ENCODE peak calls at places on chromosome 18, in four cellular contexts. C is K562; I is CD4-positive, alpha-beta memory T cell; W is sigmoid colon. U is an unnamed sample. For H3K36me3 and H3K27me3, the result is how much of the 10 kb centered on the place peaks cover.

GRCh38 chr18:52822160-52822559 is 482.2 kb downstream of the DCC start:
- DNase-seq in W (no peak), I (no peak), C (no peak), U (no peak)

GRCh38 chr18:80253236-80253635 is 5.9 kb upstream of the PARD6G start:
- DNase-seq in C (no peak), I (no peak), W (no peak), U (no peak)

GRCh38 chr18:68532328-68532885 is 182.5 kb downstream of the TMX3 start:
- DNase-seq in W (no peak), I (no peak), C (no peak), U (no peak)

GRCh38 chr18:24839991-24840390 is 379.6 kb downstream of the HRH4 start:
- DNase-seq in I (no peak), W (no peak), C (no peak), U (no peak)

GRCh38 chr18:11091746-11092145 is 57.6 kb downstream of the PIEZO2 start:
- DNase-seq in W (no peak), I (no peak), C (no peak), U (no peak)

GRCh38 chr18:36633961-36634412 is 194.8 kb downstream of the TPGS2 start:
- DNase-seq in I (no peak), C (no peak), W (no peak), U (no peak)

GRCh38 chr18:25737710-25738251 is 352.6 kb downstream of the SS18 start:
- DNase-seq in W (no peak), I (no peak), C (no peak), U (no peak)

GRCh38 chr18:57539702-57540101 is 46.8 kb downstream of the FECH start:
- DNase-seq in W (no peak), I (no peak), C (no peak), U (no peak)

GRCh38 chr18:23453657-23454011 is 547 bp downstream of the RIOK3 start:
- DNase-seq in I (peak), C (peak), W (no peak), U (no peak)

GRCh38 chr18:68549257-68549871 is 165.5 kb downstream of the TMX3 start:
- DNase-seq in I (no peak), C (no peak), W (no peak), U (no peak)

GRCh38 chr18:75923169-75923568 is 495.7 kb upstream of the SMIM21 start:
- DNase-seq in I (no peak), C (no peak), W (peak), U (no peak)

GRCh38 chr18:57954928-57955327 is 89.1 kb upstream of the NEDD4L start:
- DNase-seq in W (no peak), C (no peak), I (no peak), U (no peak)

GRCh38 chr18:68448736-68449135 is 266.2 kb downstream of the TMX3 start:
- DNase-seq in W (no peak), C (no peak), I (no peak), U (no peak)

GRCh38 chr18:28458751-28459150 is 281.8 kb upstream of the CDH2 start:
- DNase-seq in C (no peak), W (no peak), I (no peak), U (no peak)

GRCh38 chr18:35478520-35479435 is 19.0 kb downstream of the INO80C start:
- DNase-seq in W (no peak), C (peak), I (no peak), U (no peak)

GRCh38 chr18:79519751-79520472 is 124.2 kb downstream of the NFATC1 start:
- DNase-seq in W (no peak), I (peak), C (peak), U (peak)

GRCh38 chr18:24120676-24121075 is 18.2 kb upstream of the CABYR start:
- DNase-seq in W (no peak), I (no peak), C (no peak), U (no peak)

GRCh38 chr18:31317860-31318259 is at the start of gene DSG1:
- DNase-seq in I (no peak), C (no peak), W (no peak), U (no peak)

GRCh38 chr18:6427281-6427680 is 12.6 kb upstream of the L3MBTL4 start:
- DNase-seq in C (no peak), I (no peak), W (no peak), U (no peak)

GRCh38 chr18:74579704-74580103 is 18.0 kb upstream of the ZNF407 start:
- DNase-seq in W (no peak), I (no peak), C (no peak), U (no peak)

GRCh38 chr18:45456076-45457066 is 158.9 kb upstream of the SLC14A2 start:
- DNase-seq in C (no peak), I (no peak), W (no peak), U (no peak)

GRCh38 chr18:28961669-28962228 is 784.8 kb upstream of the CDH2 start:
- DNase-seq in C (peak), W (no peak), I (no peak), U (no peak)

GRCh38 chr18:398866-399637 is 101.4 kb downstream of the COLEC12 start:
- DNase-seq in I (no peak), W (no peak), C (no peak), U (no peak)

GRCh38 chr18:55173291-55173690 is 214.0 kb upstream of the CCDC68 start:
- DNase-seq in W (no peak), I (no peak), C (no peak), U (no peak)

GRCh38 chr18:30072609-30073385 is 969.7 kb downstream of the DSC3 start:
- DNase-seq in C (no peak), W (no peak), I (no peak), U (no peak)

GRCh38 chr18:51711298-51711889 is 513.9 kb upstream of the MEX3C start:
- DNase-seq in I (no peak), C (no peak), W (no peak), U (no peak)

GRCh38 chr18:23191952-23192662 is 56.8 kb downstream of the CABLES1 start:
- DNase-seq in C (no peak), W (peak), I (no peak), U (no peak)

GRCh38 chr18:50973367-50974126 is 5.7 kb downstream of the ELAC1 start:
- DNase-seq in C (no peak), I (no peak), W (no peak), U (no peak)

GRCh38 chr18:72867721-72868665 is at the start of gene NETO1:
- DNase-seq in W (no peak), I (no peak), C (no peak), U (no peak)

GRCh38 chr18:58213931-58214431 is 170.0 kb downstream of the NEDD4L start:
- DNase-seq in C (no peak), I (no peak), W (no peak), U (no peak)

DNA sequence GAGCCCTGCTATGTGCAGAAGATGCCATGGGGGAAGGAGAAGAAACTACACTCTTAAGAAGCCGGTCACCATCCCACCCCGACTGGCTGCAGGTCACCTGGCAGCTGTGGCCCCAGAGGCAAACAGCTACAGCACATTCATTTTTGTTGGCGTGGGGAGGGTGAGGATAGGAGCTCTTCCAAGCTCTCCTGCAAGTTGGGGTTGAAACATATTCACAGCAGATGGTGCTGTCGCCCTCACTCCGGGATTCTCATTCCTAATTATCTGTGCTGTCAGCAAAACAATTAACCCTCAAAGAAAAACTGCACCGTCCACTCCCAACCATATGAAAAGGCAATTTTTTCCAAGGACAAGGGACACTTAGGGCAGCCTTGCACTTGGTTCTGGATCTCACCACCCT is 68.7 kb downstream of the ZBTB7C start:
- DNase-seq in C (no peak), W (no peak), I (no peak), U (no peak)
- H3K27ac ChIP-seq in C (no peak), W (no peak), I (no peak), U (no peak)

GRCh38 chr18:48942086-48942485 is 8.7 kb downstream of the SMAD7 start:
- DNase-seq in I (no peak), C (no peak), W (no peak), U (no peak)
- H3K36me3 ChIP-seq in I (under half), C (under half), W (under half), U (under half)

DNA sequence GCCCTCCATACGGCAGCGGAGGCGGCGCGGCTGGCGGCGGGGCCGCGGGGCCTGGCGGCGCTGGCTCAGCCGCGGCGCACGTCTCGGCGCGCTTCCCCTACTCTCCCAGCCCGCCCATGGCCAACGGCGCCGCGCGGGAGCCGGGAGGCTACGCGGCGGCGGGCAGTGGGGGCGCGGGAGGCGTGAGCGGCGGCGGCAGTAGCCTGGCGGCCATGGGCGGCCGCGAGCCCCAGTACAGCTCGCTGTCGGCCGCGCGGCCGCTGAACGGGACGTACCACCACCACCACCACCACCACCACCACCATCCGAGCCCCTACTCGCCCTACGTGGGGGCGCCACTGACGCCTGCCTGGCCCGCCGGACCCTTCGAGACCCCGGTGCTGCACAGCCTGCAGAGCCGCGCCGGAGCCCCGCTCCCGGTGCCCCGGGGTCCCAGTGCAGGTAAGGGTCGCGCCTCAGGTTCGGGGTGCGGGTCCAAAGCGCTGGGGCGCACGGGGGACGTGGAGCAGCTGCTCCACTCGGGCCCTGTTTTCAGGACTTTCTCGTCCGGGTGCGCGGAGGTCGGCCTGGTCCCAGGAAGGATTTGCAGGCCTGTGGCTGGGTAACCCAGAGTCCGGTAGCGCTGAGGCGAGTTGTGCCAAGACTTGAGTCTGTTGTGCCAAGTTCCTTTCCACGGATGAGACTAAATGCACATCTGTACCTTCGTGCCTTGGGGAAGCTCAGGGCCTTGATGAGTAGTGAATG is 2.6 kb downstream of the GATA6 start:
- DNase-seq in C (no peak), I (no peak), W (no peak), U (no peak)
- H3K27me3 ChIP-seq in C (under half), I (under half), W (under half), U (under half)

GRCh38 chr18:1998121-1998520 is 573.2 kb downstream of the METTL4 start:
- DNase-seq in W (no peak), C (no peak), I (no peak), U (no peak)

GRCh38 chr18:2002604-2003003 is 568.7 kb downstream of the METTL4 start:
- DNase-seq in W (no peak), C (peak), I (no peak), U (no peak)

GRCh38 chr18:2002178-2002577 is 569.1 kb downstream of the METTL4 start:
- DNase-seq in C (no peak), I (no peak), W (no peak), U (no peak)

GRCh38 chr18:1995041-1995612 is 576.2 kb downstream of the METTL4 start:
- DNase-seq in C (no peak), I (no peak), W (no peak), U (no peak)

GRCh38 chr18:1999387-1999786 is 571.9 kb downstream of the METTL4 start:
- DNase-seq in I (no peak), W (no peak), C (no peak), U (no peak)
- H3K27ac ChIP-seq in I (no peak), W (no peak), C (no peak), U (no peak)

GRCh38 chr18:77023115-77023782 is 109.3 kb downstream of the MBP start:
- DNase-seq in C (no peak), W (no peak), I (no peak), U (no peak)
- H3K36me3 ChIP-seq in C (under half), W (under half), I (under half), U (under half)

U was measured in naive thymus-derived CD4-positive, alpha-beta T cell.